ENCODE peak calls at places on chromosomes 16 and 17, in four cellular contexts. H is K562, F is GM12878, X is HCT116. Q is an unnamed sample.
A peak's percentile ranks its signal among the peaks of the same experiment; 100 is the strongest.

GRCh38 chr16:86664518-86665318 is 86.4 kb downstream of the FOXL1 start:
- DNase-seq in F (peak; percentile 71), X (peak; percentile 96), H (peak; percentile 51), Q (no peak)

GRCh38 chr17:51046527-51047384 is 73.9 kb downstream of the SPAG9 start:
- DNase-seq in H (no peak), F (no peak), X (no peak), Q (no peak)

GRCh38 chr17:59840329-59840907 is 52.3 kb downstream of the TUBD1 start:
- DNase-seq in X (no peak), F (no peak), H (no peak), Q (peak; percentile 43)

GRCh38 chr16:7967986-7968509 is 622.3 kb downstream of the TMEM114 start:
- DNase-seq in X (no peak), H (no peak), F (no peak), Q (no peak)

GRCh38 chr16:14388243-14388642 is 241.8 kb downstream of the PARN start:
- DNase-seq in H (no peak), F (no peak), X (no peak), Q (no peak)

GRCh38 chr16:9330036-9330545 is 238.6 kb downstream of the HAPSTR1 start:
- DNase-seq in F (no peak), X (no peak), H (no peak), Q (no peak)

GRCh38 chr17:3683054-3683511 is 12.9 kb downstream of the P2RX5 start:
- DNase-seq in H (peak; percentile 69), X (peak; percentile 53), F (peak; percentile 48), Q (peak; percentile 37)

GRCh38 chr16:1785846-1786170 is 3.0 kb downstream of the NUBP2 start:
- DNase-seq in F (no peak), H (no peak), X (no peak), Q (no peak)

GRCh38 chr16:1436731-1437355 is 6.0 kb downstream of the PERCC1 start:
- DNase-seq in H (no peak), X (no peak), F (no peak), Q (no peak)

GRCh38 chr17:76280650-76281049 is 15.5 kb downstream of the UBALD2 start:
- DNase-seq in F (no peak), X (no peak), H (no peak), Q (no peak)

GRCh38 chr17:2082003-2082862 is 27.3 kb downstream of the HIC1 start:
- DNase-seq in X (no peak), H (no peak), F (no peak), Q (no peak)

GRCh38 chr17:76147211-76148014 is 6.4 kb upstream of the FOXJ1 start:
- DNase-seq in H (no peak), X (peak; percentile 35), F (no peak), Q (no peak)

GRCh38 chr17:78929908-78930775 is 5.0 kb upstream of the TIMP2 start:
- DNase-seq in F (no peak), H (no peak), X (no peak), Q (no peak)

GRCh38 chr17:4625181-4625601 is 16.3 kb downstream of the ALOX15 start:
- DNase-seq in X (no peak), F (no peak), H (no peak), Q (no peak)

GRCh38 chr16:10069374-10069773 is 112.9 kb downstream of the GRIN2A start:
- DNase-seq in X (no peak), H (no peak), F (no peak), Q (no peak)

GRCh38 chr16:87834015-87834667 is 35.2 kb downstream of the SLC7A5 start:
- DNase-seq in F (no peak), H (no peak), X (no peak), Q (no peak)

GRCh38 chr16:73725147-73725546 is 571.5 kb upstream of the PSMD7 start:
- DNase-seq in X (no peak), F (no peak), H (no peak), Q (no peak)

GRCh38 chr16:56939801-56940200 is 7.9 kb downstream of the HERPUD1 start:
- DNase-seq in X (no peak), H (peak; percentile 42), F (no peak), Q (no peak)

GRCh38 chr16:86138121-86138944 is 239.4 kb downstream of the IRF8 start:
- DNase-seq in H (no peak), X (no peak), F (no peak), Q (no peak)

GRCh38 chr17:28615260-28615940 is 1.4 kb upstream of the RSKR start:
- DNase-seq in X (no peak), F (no peak), H (no peak), Q (no peak)

GRCh38 chr17:2025220-2025621 is at the start of gene RTN4RL1:
- DNase-seq in F (no peak), X (peak; percentile 74), H (peak; percentile 85), Q (peak; percentile 96)

GRCh38 chr17:21318439-21318838 is 33.9 kb downstream of the MAP2K3 start:
- DNase-seq in X (no peak), F (no peak), H (no peak), Q (no peak)

GRCh38 chr16:89687092-89687940 is 827 bp downstream of the CDK10 start:
- DNase-seq in H (peak; percentile 52), X (no peak), F (peak; percentile 24), Q (peak; percentile 73)

GRCh38 chr17:48558731-48559608 is 14.1 kb upstream of the HOXB2 start:
- DNase-seq in H (no peak), X (no peak), F (no peak), Q (no peak)

GRCh38 chr16:12293017-12293618 is 316.6 kb downstream of the SNX29 start:
- DNase-seq in H (peak; percentile 29), F (no peak), X (no peak), Q (no peak)
- TF ChIP-seq JUND in H (peak; percentile 56), F (no peak), X (no peak), Q (no peak)

GRCh38 chr16:84362410-84362809 is 5.9 kb upstream of the ATP2C2 start:
- DNase-seq in F (no peak), X (no peak), H (no peak), Q (no peak)
- TF ChIP-seq JUND in F (no peak), X (no peak), H (no peak), Q (no peak)

DNA sequence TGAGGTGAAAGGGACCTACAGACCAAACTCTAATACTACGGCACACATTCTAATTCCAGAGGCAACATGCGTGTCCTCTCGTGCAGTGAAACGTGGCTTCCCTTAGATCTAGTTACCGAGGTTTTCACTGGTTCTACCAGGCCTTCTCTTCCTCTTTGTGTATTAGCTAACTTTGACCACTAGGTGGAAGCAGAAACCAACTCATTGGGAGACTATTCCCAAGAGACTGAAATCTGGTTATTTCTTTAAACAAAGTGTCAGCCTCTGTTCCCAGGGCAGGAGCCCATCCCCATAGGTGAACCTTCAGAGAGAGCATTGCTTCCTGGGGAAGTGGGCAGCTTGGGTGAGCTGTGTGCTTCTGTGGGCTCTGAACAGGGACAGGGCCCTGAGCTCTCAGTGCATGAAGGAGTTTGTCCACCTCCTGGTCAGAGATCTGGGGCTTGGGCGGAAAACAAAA is 19.7 kb upstream of the RCVRN start:
- DNase-seq in H (peak; percentile 43), F (peak; percentile 48), X (peak; percentile 81), Q (peak; percentile 81)
- TF ChIP-seq JUND in H (no peak), F (no peak), X (no peak), Q (no peak)

GRCh38 chr17:82199496-82199895 is 13.1 kb downstream of the CCDC57 start:
- DNase-seq in H (no peak), X (no peak), F (no peak), Q (no peak)
- TF ChIP-seq JUND in H (no peak), X (no peak), F (no peak), Q (no peak)

GRCh38 chr17:72123964-72124791 is 3.4 kb downstream of the SOX9 start:
- DNase-seq in H (no peak), X (no peak), F (no peak), Q (no peak)

GRCh38 chr17:72123496-72123963 is 2.7 kb downstream of the SOX9 start:
- DNase-seq in H (no peak), X (no peak), F (no peak), Q (no peak)

GRCh38 chr17:72125742-72126141 is 4.9 kb downstream of the SOX9 start:
- DNase-seq in X (no peak), H (no peak), F (no peak), Q (no peak)

GRCh38 chr17:72125226-72125651 is 4.4 kb downstream of the SOX9 start:
- DNase-seq in H (no peak), X (no peak), F (no peak), Q (peak; percentile 63)

DNA sequence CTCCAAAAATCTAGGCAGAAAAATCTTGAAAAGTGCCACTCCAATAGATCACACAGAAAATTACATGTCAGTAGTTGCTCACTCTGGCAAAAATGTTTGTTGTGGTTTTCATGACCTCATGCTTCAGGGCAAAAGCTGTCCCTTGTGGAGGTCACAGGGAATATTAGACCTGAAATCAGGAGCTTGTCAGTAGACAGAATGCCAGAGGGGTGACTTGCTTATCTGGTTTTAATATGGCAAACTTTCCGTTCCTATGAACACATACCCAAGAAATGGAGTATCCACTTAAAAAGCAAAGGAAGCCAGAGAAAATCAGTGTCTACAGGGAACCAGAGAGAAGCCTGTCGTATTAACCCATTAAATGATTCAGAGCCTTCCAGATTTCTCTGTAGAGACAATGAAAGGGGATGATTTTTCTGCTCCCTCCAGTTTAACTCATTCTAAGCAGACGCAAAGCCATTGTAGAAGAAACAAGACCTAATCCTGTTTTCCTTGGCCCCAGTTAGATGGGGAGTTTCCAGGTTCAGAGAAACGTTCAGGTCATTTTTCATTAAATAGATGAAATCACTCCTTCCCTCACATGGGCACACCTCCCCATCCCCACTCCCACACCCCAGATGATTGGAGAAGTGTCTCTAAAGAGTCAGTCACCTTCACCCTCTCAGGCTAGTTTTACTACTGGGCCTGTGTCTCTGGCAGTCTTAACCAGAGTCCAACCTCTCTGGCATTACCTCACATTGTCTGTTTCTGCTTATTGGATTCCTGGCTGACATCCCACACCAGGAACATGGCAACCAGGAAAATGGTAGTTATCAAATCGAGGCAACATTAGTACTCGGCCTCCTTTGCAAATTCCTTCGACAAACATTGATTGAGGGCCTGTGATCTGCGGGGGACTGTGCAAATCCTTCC is 6.0 kb downstream of the SOX9 start:
- DNase-seq in X (peak; percentile 91), H (no peak), F (no peak), Q (no peak)
- TF ChIP-seq JUND in X (peak; percentile 92), H (no peak), F (no peak), Q (no peak)

DNA sequence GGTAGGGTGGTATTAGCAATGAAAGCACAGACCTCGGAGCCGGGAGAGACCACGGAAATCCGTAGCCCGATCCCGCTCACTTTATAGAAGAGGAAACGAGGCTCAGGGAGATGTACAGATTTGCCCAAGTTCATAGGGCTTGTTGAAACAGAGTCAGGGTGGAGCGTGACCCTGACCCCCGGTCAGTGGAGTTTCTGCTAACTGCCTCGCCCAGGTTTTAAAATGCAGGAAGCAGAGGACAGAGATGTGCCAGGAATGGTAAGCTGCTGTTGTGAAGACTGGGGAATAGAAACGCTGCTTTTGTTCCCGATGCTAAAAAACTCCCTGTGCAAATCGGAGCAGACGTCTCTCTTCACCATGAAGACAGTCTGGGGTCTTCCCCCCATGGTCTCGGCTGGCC is 403.0 kb downstream of the SEC14L1 start:
- DNase-seq in X (no peak), H (no peak), F (no peak), Q (no peak)
- TF ChIP-seq JUND in X (no peak), H (no peak), F (no peak), Q (no peak)

GRCh38 chr16:49528035-49528434 is 154.4 kb downstream of the C16orf78 start:
- DNase-seq in F (no peak), H (no peak), X (no peak), Q (peak; percentile 9)
- TF ChIP-seq JUND in F (no peak), H (no peak), X (no peak), Q (no peak)

GRCh38 chr17:41211845-41212466 is 14.5 kb upstream of the KRTAP9-2 start:
- DNase-seq in F (no peak), X (peak; percentile 24), H (no peak), Q (no peak)
- TF ChIP-seq JUND in F (no peak), X (peak; percentile 67), H (no peak), Q (no peak)

Q was measured in T47D.